ENCODE peak calls at places on chromosome 5, in five cellular contexts. H is GM13977, U is endothelial cell, C is tibial artery, Y is AG10803. Z is an unnamed sample.

GRCh38 chr5:143836161-143836725 is 24.3 kb downstream of the HMHB1 start:
- DNase-seq in Y (peak), C (no peak), U (no peak), H (no peak), Z (no peak)

GRCh38 chr5:125199968-125200841 is 453.8 kb upstream of the ZNF608 start:
- DNase-seq in U (peak), H (no peak), Y (no peak), C (no peak), Z (no peak)

GRCh38 chr5:138566792-138567191 is 8.4 kb downstream of the HSPA9 start:
- DNase-seq in Y (no peak), C (no peak), H (no peak), U (no peak), Z (no peak)

GRCh38 chr5:32540446-32540845 is 44.9 kb upstream of the SUB1 start:
- DNase-seq in U (no peak), C (no peak), Y (no peak), H (no peak), Z (peak)

GRCh38 chr5:168766038-168766700 is 187.0 kb upstream of the PANK3 start:
- DNase-seq in H (no peak), C (peak), Y (no peak), U (no peak), Z (no peak)

GRCh38 chr5:88033191-88033590 is 235.5 kb downstream of the TMEM161B start:
- DNase-seq in Y (no peak), U (no peak), H (no peak), C (no peak), Z (no peak)

GRCh38 chr5:129460951-129461815 is 1.1 kb downstream of the ADAMTS19 start:
- DNase-seq in U (peak), H (peak), Y (no peak), C (no peak), Z (no peak)

GRCh38 chr5:59765446-59765845 is 128.1 kb downstream of the PDE4D start:
- DNase-seq in Y (no peak), U (no peak), C (no peak), H (no peak), Z (no peak)

GRCh38 chr5:140357731-140358093 is 2.3 kb upstream of the SLC4A9 start:
- DNase-seq in C (peak), Y (peak), H (peak), U (peak), Z (peak)

GRCh38 chr5:10662661-10663245 is 98.3 kb downstream of the DAP start:
- DNase-seq in Y (no peak), C (no peak), U (no peak), H (no peak), Z (no peak)

GRCh38 chr5:106121972-106122605 is 1548.6 kb downstream of the EFNA5 start:
- DNase-seq in U (peak), C (no peak), H (peak), Y (peak), Z (no peak)

GRCh38 chr5:68114641-68115040 is 100.9 kb upstream of the PIK3R1 start:
- DNase-seq in U (no peak), C (no peak), H (no peak), Y (peak), Z (no peak)

GRCh38 chr5:98679963-98680362 is 93.5 kb upstream of the RGMB start:
- DNase-seq in Y (no peak), H (no peak), U (no peak), C (no peak), Z (no peak)

GRCh38 chr5:166722939-166723338 is 1568.5 kb upstream of the WWC1 start:
- DNase-seq in U (no peak), C (no peak), H (no peak), Y (peak), Z (no peak)

GRCh38 chr5:68171101-68171558 is 44.4 kb upstream of the PIK3R1 start:
- DNase-seq in U (no peak), Y (peak), H (no peak), C (peak), Z (no peak)

GRCh38 chr5:67190856-67191255 is 5.7 kb downstream of the CD180 start:
- DNase-seq in Y (no peak), H (no peak), C (no peak), U (no peak), Z (no peak)

GRCh38 chr5:143541943-143542797 is 138.7 kb upstream of the NR3C1 start:
- DNase-seq in Y (no peak), H (no peak), C (no peak), U (no peak), Z (no peak)

GRCh38 chr5:113760486-113760885 is 247.0 kb downstream of the YTHDC2 start:
- DNase-seq in H (no peak), C (no peak), Y (no peak), U (no peak), Z (no peak)

GRCh38 chr5:139574641-139575312 is 13.6 kb downstream of the UBE2D2 start:
- DNase-seq in U (peak), Y (peak), H (no peak), C (no peak), Z (no peak)

GRCh38 chr5:134371834-134372340 is 518 bp downstream of the UBE2B start:
- DNase-seq in U (peak), C (peak), H (peak), Y (peak), Z (peak)

GRCh38 chr5:107359033-107359915 is 311.5 kb downstream of the EFNA5 start:
- DNase-seq in U (no peak), H (no peak), C (no peak), Y (peak), Z (no peak)

GRCh38 chr5:126031989-126032716 is 391.1 kb upstream of the GRAMD2B start:
- DNase-seq in H (no peak), Y (peak), C (peak), U (no peak), Z (no peak)

GRCh38 chr5:92761585-92761984 is 819.4 kb downstream of the NR2F1-AS1 start:
- DNase-seq in C (no peak), Y (no peak), H (no peak), U (no peak), Z (no peak)

GRCh38 chr5:121987685-121988073 is 25.9 kb downstream of the SRFBP1 start:
- DNase-seq in Y (peak), U (no peak), C (no peak), H (no peak), Z (no peak)

GRCh38 chr5:51043740-51044139 is 339.5 kb upstream of the ISL1 start:
- DNase-seq in U (no peak), Y (no peak), C (no peak), H (no peak), Z (no peak)

GRCh38 chr5:34959323-34959722 is 30.0 kb downstream of the DNAJC21 start:
- DNase-seq in H (peak), U (no peak), C (no peak), Y (peak), Z (no peak)

GRCh38 chr5:74227081-74227480 is 413.4 kb downstream of the ENC1 start:
- DNase-seq in C (no peak), Y (no peak), H (no peak), U (no peak), Z (no peak)

GRCh38 chr5:168991991-168992390 is 308.9 kb downstream of the SLIT3 start:
- DNase-seq in C (no peak), Y (peak), H (no peak), U (no peak), Z (no peak)

GRCh38 chr5:90264930-90265857 is 144.4 kb downstream of the CETN3 start:
- DNase-seq in C (peak), Y (peak), U (peak), H (peak), Z (peak)

GRCh38 chr5:76601470-76601869 is 21.7 kb downstream of the F2RL2 start:
- DNase-seq in Y (peak), H (peak), U (peak), C (no peak), Z (no peak)

GRCh38 chr5:164000819-164001218 is 495.4 kb downstream of the MAT2B start:
- DNase-seq in H (no peak), C (no peak), Y (no peak), U (no peak), Z (no peak)

GRCh38 chr5:33892419-33893151 is 795 bp upstream of the ADAMTS12 start:
- DNase-seq in H (no peak), Y (peak), C (peak), U (no peak), Z (no peak)

GRCh38 chr5:36090033-36090432 is 23.4 kb upstream of the UGT3A2 start:
- DNase-seq in H (no peak), U (peak), Y (peak), C (no peak), Z (no peak)

GRCh38 chr5:75050415-75050814 is 1.9 kb downstream of the GCNT4 start:
- DNase-seq in U (peak), C (no peak), H (no peak), Y (peak), Z (no peak)

GRCh38 chr5:43191740-43192557 is at the start of gene NIM1K:
- DNase-seq in U (peak), H (peak), Y (peak), C (peak), Z (peak)

GRCh38 chr5:13215806-13216205 is 728.7 kb downstream of the DNAH5 start:
- DNase-seq in C (no peak), Y (no peak), U (no peak), H (no peak), Z (no peak)
- TF ChIP-seq CTCF in C (no peak), Y (no peak), U (no peak), H (no peak), Z (no peak)

GRCh38 chr5:149406203-149406978 is 27.3 kb upstream of the IL17B start:
- DNase-seq in H (no peak), Y (peak), U (no peak), C (peak), Z (no peak)
- TF ChIP-seq CTCF in H (no peak), Y (peak), U (no peak), C (no peak), Z (no peak)

GRCh38 chr5:15500326-15500958 is 462 bp downstream of the FBXL7 start:
- DNase-seq in U (peak), H (no peak), Y (peak), C (peak), Z (no peak)

GRCh38 chr5:15499528-15500325 is at the start of gene FBXL7:
- DNase-seq in Y (peak), C (peak), U (peak), H (peak), Z (no peak)

GRCh38 chr5:15502208-15502607 is 2.2 kb downstream of the FBXL7 start:
- DNase-seq in C (no peak), Y (peak), U (no peak), H (no peak), Z (no peak)

GRCh38 chr5:15496886-15497285 is 3.1 kb upstream of the FBXL7 start:
- DNase-seq in Y (no peak), C (no peak), U (peak), H (no peak), Z (no peak)

GRCh38 chr5:15501057-15501791 is 1.2 kb downstream of the FBXL7 start:
- DNase-seq in H (no peak), Y (peak), C (peak), U (peak), Z (no peak)
- TF ChIP-seq CTCF in H (no peak), Y (peak), C (peak), U (no peak), Z (no peak)

GRCh38 chr5:141362719-141363118 is 1.2 kb upstream of the PCDHGA5 start:
- DNase-seq in Y (no peak), C (no peak), H (no peak), U (no peak), Z (no peak)

GRCh38 chr5:141356950-141357349 is 2.1 kb downstream of the PCDHGA4 start:
- DNase-seq in Y (no peak), H (no peak), U (no peak), C (no peak), Z (no peak)

GRCh38 chr5:141356133-141356532 is 1.3 kb downstream of the PCDHGA4 start:
- DNase-seq in C (no peak), H (no peak), Y (no peak), U (no peak), Z (no peak)

GRCh38 chr5:141360685-141361084 is 891 bp downstream of the PCDHGB2 start:
- DNase-seq in C (no peak), H (no peak), U (no peak), Y (no peak), Z (no peak)

DNA sequence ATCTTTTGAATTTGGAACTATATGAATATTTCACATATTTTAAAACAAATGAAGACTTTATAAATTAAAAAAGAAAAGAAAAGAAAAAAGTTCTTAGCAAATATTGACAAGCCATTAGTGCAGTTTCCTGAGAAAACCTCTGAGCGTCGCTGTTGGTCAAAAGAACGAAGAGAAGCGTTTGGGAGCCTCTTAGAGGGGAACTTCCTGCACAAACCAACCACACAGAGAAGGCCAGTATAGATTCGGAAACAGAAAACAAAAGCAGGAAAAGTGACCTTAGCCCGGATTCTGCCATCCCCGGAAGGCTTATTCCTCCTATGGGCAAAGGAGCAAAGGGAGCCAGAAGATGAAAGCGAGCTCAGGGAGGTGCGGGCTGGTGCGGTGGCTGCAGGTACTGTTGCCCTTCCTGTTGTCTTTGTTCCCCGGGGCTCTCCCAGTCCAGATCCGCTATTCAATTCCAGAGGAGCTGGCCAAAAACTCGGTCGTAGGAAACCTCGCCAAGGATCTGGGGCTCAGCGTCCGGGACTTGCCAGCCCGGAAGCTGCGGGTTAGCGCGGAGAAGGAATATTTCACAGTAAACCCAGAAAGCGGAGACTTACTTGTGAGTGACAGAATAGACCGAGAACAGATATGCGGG is at the start of gene PCDHGB2:
- DNase-seq in H (peak), U (peak), Y (peak), C (no peak), Z (no peak)
- TF ChIP-seq CTCF in H (peak), U (peak), Y (peak), C (no peak), Z (peak)

GRCh38 chr5:146906803-146907202 is 28.2 kb upstream of the PPP2R2B start:
- DNase-seq in H (no peak), U (peak), C (no peak), Y (no peak), Z (no peak)
- TF ChIP-seq CTCF in H (no peak), U (peak), C (no peak), Y (no peak), Z (no peak)

GRCh38 chr5:123269436-123269835 is 153.8 kb downstream of the CEP120 start:
- DNase-seq in C (no peak), H (no peak), Y (no peak), U (no peak), Z (no peak)

GRCh38 chr5:123278284-123278683 is 144.9 kb downstream of the CEP120 start:
- DNase-seq in U (no peak), H (no peak), C (peak), Y (peak), Z (no peak)

GRCh38 chr5:123269851-123270250 is 153.4 kb downstream of the CEP120 start:
- DNase-seq in C (peak), H (no peak), Y (no peak), U (no peak), Z (no peak)

DNA sequence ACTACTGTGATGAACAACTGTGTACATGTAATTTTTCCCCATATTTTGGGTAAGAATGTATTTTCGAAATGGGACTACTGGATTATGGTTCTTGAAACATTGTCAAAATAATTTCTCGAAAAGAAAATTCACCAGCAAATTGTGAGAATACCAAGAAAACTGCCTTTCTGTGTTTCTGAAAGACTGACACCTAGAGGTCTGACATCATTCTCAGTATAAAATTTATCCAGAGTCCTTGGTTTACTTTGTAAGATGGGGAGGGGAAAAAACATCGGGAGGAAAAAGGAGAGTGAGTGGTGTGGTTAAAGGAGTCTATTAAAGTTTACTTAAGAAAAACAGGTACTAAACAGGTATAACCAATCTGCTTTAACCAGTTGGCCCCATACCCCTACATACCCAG is 149.2 kb downstream of the CEP120 start:
- DNase-seq in H (no peak), Y (no peak), U (no peak), C (no peak), Z (no peak)
- TF ChIP-seq CTCF in H (no peak), Y (no peak), U (no peak), C (peak), Z (no peak)

GRCh38 chr5:989961-990530 is 18.6 kb upstream of the NKD2 start:
- DNase-seq in Y (no peak), C (peak), U (peak), H (no peak), Z (no peak)
- TF ChIP-seq CTCF in Y (no peak), C (no peak), U (no peak), H (no peak), Z (no peak)

Z was measured in CD14-positive monocyte.